ENCODE peak calls at places on chromosomes 3 and 15, in four cellular contexts. M is GM12878; C is stomach; E is activated CD8-positive, alpha-beta T cell treated with anti-CD3 and anti-CD28 coated beads for 36 hours. G is an unnamed sample.

GRCh38 chr3:126083511-126083912 is 412 bp downstream of the SLC41A3 start:
- DNase-seq in M (no peak), E (peak; percentile 68), C (peak; percentile 49), G (peak; percentile 64)

GRCh38 chr15:43134157-43134637 is 811 bp downstream of the TMEM62 start:
- DNase-seq in M (no peak), E (peak; percentile 25), C (no peak), G (no peak)

GRCh38 chr3:136042608-136043221 is 77.2 kb downstream of the PPP2R3A start:
- DNase-seq in C (no peak), E (no peak), M (no peak), G (no peak)

GRCh38 chr3:138465927-138466326 is 31.5 kb downstream of the ESYT3 start:
- DNase-seq in C (no peak), E (no peak), M (no peak), G (no peak)

GRCh38 chr15:94280301-94280700 is 48.9 kb downstream of the MCTP2 start:
- DNase-seq in E (no peak), M (no peak), C (no peak), G (no peak)

GRCh38 chr15:98938105-98938417 is 69.5 kb downstream of the PGPEP1L start:
- DNase-seq in E (no peak), M (no peak), C (no peak), G (peak; percentile 32)

GRCh38 chr3:196207159-196207832 is 3.9 kb downstream of the ZDHHC19 start:
- DNase-seq in C (no peak), E (no peak), M (no peak), G (no peak)

GRCh38 chr3:62835594-62836236 is 39.5 kb downstream of the CADPS start:
- DNase-seq in M (no peak), C (no peak), E (no peak), G (no peak)

GRCh38 chr3:125058959-125059358 is 3.2 kb upstream of the HEG1 start:
- DNase-seq in E (no peak), C (no peak), M (no peak), G (no peak)

GRCh38 chr3:125061170-125061569 is 5.4 kb upstream of the HEG1 start:
- DNase-seq in E (no peak), C (no peak), M (no peak), G (no peak)

GRCh38 chr3:125061646-125062045 is 5.8 kb upstream of the HEG1 start:
- DNase-seq in E (no peak), C (no peak), M (no peak), G (no peak)

GRCh38 chr3:125058529-125058928 is 2.7 kb upstream of the HEG1 start:
- DNase-seq in E (no peak), C (no peak), M (no peak), G (no peak)

GRCh38 chr3:125059488-125060245 is 3.9 kb upstream of the HEG1 start:
- DNase-seq in M (no peak), E (no peak), C (no peak), G (no peak)
- TF ChIP-seq CTCF in M (no peak), E (no peak), C (no peak), G (no peak)

GRCh38 chr3:143328459-143328858 is 208.9 kb downstream of the CHST2 start:
- DNase-seq in E (no peak), C (no peak), M (no peak), G (no peak)
- TF ChIP-seq CTCF in E (no peak), C (no peak), M (no peak), G (no peak)

GRCh38 chr15:100922192-100923040 is 3.3 kb downstream of the LRRK1 start:
- DNase-seq in C (no peak), E (no peak), M (no peak), G (peak; percentile 41)

GRCh38 chr15:100920516-100921135 is 1.5 kb downstream of the LRRK1 start:
- DNase-seq in E (no peak), M (no peak), C (no peak), G (peak; percentile 47)

GRCh38 chr15:100918034-100918689 is 995 bp upstream of the LRRK1 start:
- DNase-seq in C (peak; percentile 83), M (no peak), E (peak; percentile 78), G (peak; percentile 87)

GRCh38 chr15:100919481-100920405 is 586 bp downstream of the LRRK1 start:
- DNase-seq in E (peak; percentile 18), M (no peak), C (no peak), G (peak; percentile 61)

DNA sequence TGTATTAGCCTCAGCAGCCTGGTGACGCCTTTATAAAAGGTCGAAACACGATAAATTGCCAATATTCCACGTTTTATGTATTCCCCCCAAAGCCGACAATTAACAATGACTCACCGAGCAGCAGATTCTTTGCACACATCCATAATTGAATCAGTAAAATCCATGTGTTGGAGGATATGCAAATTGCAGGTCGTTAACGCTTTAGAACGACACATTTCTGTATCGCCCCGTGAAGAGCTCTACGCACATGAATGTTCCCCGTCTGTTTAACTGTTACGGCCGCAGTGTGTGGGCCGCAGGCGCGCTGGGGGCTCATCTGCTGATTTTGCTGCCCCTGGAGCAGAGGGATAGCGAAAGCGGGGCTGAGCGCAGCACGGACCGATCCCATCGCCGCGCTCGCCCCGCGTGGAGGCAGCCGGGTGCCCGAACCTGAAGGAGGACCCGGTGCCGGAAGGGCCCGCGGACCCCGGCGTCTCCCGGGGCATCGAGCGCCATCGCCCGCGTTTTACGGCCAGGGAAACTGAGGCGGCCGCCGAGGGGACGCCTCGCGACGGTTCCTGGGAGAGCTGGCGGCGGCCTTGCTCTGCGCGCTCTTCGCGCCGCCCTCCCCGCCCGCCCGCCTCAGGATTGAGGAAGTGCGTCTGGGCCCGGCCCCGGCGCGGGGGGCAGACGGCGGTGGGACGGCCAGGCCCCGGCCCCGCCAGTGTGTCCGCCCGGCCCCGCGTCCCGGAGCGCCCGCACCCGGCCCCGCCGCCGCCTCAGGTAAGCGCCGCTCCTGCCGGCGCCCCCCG is at the start of gene LRRK1:
- DNase-seq in C (no peak), M (no peak), E (peak; percentile 12), G (peak; percentile 77)
- TF ChIP-seq CTCF in C (no peak), M (no peak), E (no peak), G (no peak)

GRCh38 chr15:39579487-39580116 is 1.3 kb upstream of the THBS1 start:
- DNase-seq in E (peak; percentile 14), M (no peak), C (peak; percentile 75), G (no peak)
- TF ChIP-seq CTCF in E (no peak), M (no peak), C (no peak), G (no peak)

DNA sequence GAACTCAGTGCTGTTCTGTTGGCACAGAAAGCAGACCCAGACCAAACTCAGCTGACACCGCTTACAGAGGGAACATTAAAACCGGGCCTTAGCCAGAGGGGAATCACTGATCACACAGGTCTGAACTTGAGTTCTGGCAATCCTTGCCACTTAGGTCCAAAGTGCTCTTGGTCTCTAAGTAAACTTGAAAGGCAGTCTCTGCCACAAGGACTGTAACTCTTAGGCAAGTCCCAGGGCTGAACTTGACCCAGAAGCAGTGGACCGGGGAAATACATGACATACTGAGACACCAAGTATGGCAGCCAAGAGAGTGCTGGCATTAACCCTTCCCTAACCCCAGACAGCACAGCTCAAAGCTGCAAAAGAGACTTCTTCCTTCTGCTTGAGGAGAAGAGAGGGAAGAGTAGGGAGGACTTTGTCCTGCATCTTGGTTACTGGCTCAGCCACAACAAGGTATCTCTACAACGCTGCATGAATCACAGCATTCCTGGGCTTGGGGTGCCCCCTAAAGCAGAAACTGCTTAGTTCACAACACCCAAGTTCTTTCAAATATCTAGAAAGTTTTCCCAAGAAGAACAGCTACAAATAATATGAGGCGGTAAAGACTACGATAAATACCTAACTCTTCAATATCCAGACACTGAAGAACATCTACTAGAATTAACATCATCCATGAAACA is 32.5 kb downstream of the NAALADL2 start:
- DNase-seq in C (no peak), E (no peak), M (no peak), G (no peak)
- TF ChIP-seq CTCF in C (no peak), E (no peak), M (no peak), G (no peak)

DNA sequence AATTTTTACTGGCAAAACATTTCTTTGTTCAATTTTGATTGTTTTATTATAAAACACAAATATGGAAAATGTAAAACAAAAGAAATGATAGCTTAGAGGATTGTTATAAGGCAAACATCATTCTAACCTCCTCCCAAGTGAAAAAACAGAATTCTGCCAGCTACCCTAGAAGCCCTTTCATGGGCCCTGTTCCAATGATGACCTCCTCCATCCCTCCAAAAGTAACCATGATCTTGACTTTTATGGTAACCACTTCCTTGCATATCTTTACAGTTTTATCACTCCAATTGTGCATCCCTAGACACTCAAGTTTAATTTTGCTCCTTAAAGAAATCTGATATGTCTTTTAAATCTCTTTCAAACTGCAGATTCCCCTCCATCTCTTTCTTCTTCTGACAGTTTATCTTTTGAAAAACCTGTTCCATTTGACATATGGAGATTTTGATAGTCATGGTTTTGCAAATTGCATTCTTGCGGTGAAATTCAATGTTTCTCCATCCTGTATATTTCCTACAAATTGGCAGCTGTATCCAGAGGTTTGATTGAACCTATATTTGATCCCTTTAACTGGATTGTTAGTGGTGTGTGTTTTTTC is 27.0 kb upstream of the TNFAIP8L3 start:
- DNase-seq in M (no peak), E (no peak), C (no peak), G (no peak)
- TF ChIP-seq CTCF in M (no peak), E (no peak), C (no peak), G (no peak)

DNA sequence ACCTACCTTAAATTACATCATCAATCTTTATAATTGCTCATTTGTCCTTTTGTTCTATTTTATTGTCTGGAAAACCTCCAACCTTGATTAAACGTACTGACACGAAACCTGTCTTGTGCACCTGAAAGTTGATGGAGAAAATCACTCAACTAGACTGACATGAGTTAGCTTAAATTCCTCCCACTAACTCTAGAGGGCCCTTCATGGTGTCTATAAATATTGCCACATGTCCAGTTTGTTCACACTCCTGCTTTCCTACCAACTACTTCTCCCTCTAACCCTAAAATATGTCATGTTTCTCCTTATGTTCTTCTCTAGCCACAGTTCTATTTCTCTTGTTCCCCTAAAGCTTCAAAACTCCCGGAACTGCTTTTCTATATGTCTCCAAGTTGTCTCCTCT is 59.8 kb upstream of the SGO1 start:
- DNase-seq in E (no peak), M (no peak), C (no peak), G (no peak)
- TF ChIP-seq CTCF in E (no peak), M (no peak), C (no peak), G (no peak)

G was measured in GM06990.